ENCODE peak calls at places on chromosomes 4 and X, in four cellular contexts. V is GM12878, M is HepG2, L is K562. H is an unnamed sample.

GRCh38 chr4:154595807-154596206 is 5.3 kb upstream of the FGA start:
- DNase-seq in V (no peak), M (peak), L (no peak), H (no peak)

GRCh38 chr4:40552536-40552935 is 77.1 kb downstream of the RBM47 start:
- DNase-seq in V (no peak), M (no peak), L (no peak), H (no peak)

GRCh38 chr4:2786152-2786671 is 6.7 kb upstream of the SH3BP2 start:
- DNase-seq in V (peak), M (no peak), L (no peak), H (no peak)

GRCh38 chrX:24668111-24668510 is 21.0 kb upstream of the PCYT1B start:
- DNase-seq in V (no peak), M (no peak), L (no peak), H (peak)

GRCh38 chr4:188372051-188372450 is 232.8 kb downstream of the TRIML1 start:
- DNase-seq in V (no peak), M (no peak), L (no peak), H (no peak)

GRCh38 chr4:152729466-152729865 is 49.7 kb upstream of the TMEM154 start:
- DNase-seq in V (no peak), M (no peak), L (no peak), H (no peak)

GRCh38 chr4:124459922-124460301 is 252.6 kb downstream of the ANKRD50 start:
- DNase-seq in V (no peak), M (no peak), L (no peak), H (no peak)

GRCh38 chr4:168831919-168832745 is 177.9 kb downstream of the CBR4 start:
- DNase-seq in V (no peak), M (peak), L (peak), H (peak)

GRCh38 chrX:72100824-72101351 is 30.8 kb downstream of the RTL5 start:
- DNase-seq in V (peak), M (no peak), L (no peak), H (no peak)

GRCh38 chr4:177483271-177483670 is 41.0 kb upstream of the AGA start:
- DNase-seq in V (no peak), M (no peak), L (no peak), H (no peak)

GRCh38 chr4:30538794-30539193 is 181.4 kb upstream of the PCDH7 start:
- DNase-seq in V (no peak), M (no peak), L (no peak), H (no peak)

DNA sequence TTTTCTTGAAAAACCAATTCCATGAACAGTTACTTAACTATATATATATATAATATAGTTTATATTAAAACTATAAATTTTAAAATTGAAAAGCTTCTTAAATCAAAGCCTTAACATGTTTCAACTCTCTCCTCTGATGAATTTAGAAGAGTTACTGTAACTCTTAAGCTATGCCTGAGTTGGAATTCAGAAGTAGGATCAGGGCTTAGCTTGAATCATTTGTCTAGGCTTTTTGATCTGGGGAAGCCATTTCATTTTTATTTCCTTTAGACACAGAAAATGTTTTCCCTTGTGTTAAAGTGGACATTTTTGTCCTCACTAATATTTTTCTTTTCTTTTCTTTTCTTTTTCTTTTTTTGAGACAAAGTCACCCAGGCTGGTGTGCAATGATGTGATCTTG is 40.4 kb upstream of the PDLIM5 start:
- DNase-seq in V (no peak), M (no peak), L (no peak), H (no peak)
- TF ChIP-seq TAF1 in V (no peak), M (no peak), L (no peak), H (no peak)

GRCh38 chr4:81751531-81752291 is 280.0 kb upstream of the RASGEF1B start:
- DNase-seq in V (no peak), M (no peak), L (no peak), H (no peak)
- TF ChIP-seq NFIC in V (no peak), M (no peak), L (no peak), H (no peak)

GRCh38 chr4:116132946-116133345 is 952.4 kb downstream of the TRAM1L1 start:
- DNase-seq in V (no peak), M (no peak), L (no peak), H (no peak)
- TF ChIP-seq SMC3 in V (no peak), M (no peak), L (no peak), H (no peak)

GRCh38 chr4:119785963-119786362 is 157.4 kb upstream of the PDE5A start:
- DNase-seq in V (no peak), M (peak), L (no peak), H (no peak)

GRCh38 chr4:119783200-119783978 is 154.8 kb upstream of the PDE5A start:
- DNase-seq in V (no peak), M (no peak), L (no peak), H (no peak)

GRCh38 chr4:119781044-119781443 is 152.4 kb upstream of the PDE5A start:
- DNase-seq in V (no peak), M (no peak), L (no peak), H (no peak)
- TF ChIP-seq TAF1 in V (no peak), M (no peak), L (no peak), H (no peak)

GRCh38 chrX:22057667-22058066 is 25.5 kb downstream of the PHEX start:
- DNase-seq in V (no peak), M (no peak), L (no peak), H (no peak)
- TF ChIP-seq NFIC in V (no peak), M (no peak), L (no peak), H (no peak)

GRCh38 chrX:46865281-46865680 is 28.4 kb downstream of the RP2 start:
- DNase-seq in V (no peak), M (peak), L (no peak), H (no peak)

GRCh38 chrX:46863072-46863471 is 26.2 kb downstream of the RP2 start:
- DNase-seq in V (no peak), M (no peak), L (no peak), H (no peak)

GRCh38 chrX:46860536-46860935 is 23.7 kb downstream of the RP2 start:
- DNase-seq in V (no peak), M (peak), L (no peak), H (no peak)
- TF ChIP-seq SMC3 in V (no peak), M (no peak), L (no peak), H (no peak)

DNA sequence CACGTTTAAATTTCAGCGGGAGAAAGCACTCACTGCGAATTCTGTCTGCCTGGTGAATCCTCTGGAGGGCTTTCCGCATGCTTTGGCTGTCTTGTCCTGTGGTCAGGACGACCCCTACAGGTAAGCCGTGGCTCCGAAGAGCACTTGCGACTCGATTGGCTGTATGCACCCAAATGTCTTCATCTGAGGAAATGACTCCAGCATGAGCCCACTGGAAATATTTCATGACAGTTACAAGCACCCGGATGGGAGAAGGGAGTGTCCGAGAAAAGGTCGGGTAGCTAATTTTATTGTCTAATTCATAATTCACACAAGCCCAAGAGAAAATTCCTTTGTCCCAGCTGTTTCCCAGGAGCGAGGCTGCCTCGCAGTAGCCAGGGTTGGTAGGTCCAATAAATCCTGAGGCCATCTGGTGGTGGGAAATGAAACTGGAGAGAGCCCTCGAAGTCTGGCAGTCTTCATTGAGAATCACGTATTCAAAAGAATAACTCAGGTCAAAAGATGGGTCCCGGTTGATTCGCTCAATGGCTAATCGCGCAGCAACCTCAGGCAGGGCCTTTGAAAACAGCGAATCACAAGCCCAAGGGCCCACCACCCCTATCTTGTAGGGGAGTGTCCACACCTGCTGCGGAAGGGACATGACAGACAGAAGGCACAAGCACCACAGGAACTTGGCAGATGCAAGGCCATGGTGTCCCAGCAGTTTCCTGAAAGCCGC is 6.6 kb downstream of the GUCY2F start:
- DNase-seq in V (no peak), M (peak), L (peak), H (peak)
- TF ChIP-seq TAF1 in V (no peak), M (no peak), L (no peak), H (no peak)

GRCh38 chr4:82792912-82793649 is 5.5 kb downstream of the SCD5 start:
- DNase-seq in V (no peak), M (no peak), L (no peak), H (no peak)
- TF ChIP-seq NFIC in V (no peak), M (no peak), L (no peak), H (no peak)

GRCh38 chr4:115851918-115852766 is 738.7 kb upstream of the NDST4 start:
- DNase-seq in V (peak), M (peak), L (peak), H (peak)

GRCh38 chr4:115852767-115853091 is 739.3 kb upstream of the NDST4 start:
- DNase-seq in V (no peak), M (no peak), L (no peak), H (no peak)

DNA sequence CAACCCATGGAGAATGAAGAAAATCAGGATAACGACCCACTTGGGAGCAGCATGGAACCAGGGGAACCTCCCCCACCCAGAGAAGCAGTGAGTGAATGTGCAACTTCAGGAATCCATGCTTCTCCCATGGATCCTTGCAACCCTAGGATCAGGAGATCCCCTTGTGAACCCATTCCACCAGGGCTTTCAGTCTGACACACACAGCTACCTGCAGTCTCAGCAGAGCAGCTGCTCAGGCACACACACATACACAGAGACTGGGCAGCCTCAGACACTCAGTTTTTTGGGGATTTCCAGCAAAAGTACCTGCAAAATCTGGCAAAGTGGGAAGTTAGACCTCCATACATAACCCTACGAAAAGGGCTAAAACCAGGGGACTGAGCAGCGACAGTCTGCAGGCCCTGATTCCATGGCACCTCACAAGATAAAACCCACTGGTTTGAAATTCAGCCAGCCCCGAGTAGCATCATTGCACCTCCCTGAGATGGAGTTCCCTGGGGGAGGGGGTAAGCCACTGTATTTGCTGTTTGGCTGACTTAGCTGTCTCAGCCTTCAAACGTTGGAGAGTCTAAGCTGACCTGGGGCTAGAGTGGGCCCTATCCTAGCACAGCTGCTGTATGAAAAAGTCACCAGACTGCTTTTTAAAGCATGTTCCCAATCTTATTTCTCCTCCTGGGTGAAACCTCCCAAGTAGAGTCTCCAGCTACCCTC is 737.5 kb upstream of the NDST4 start:
- DNase-seq in V (peak), M (no peak), L (no peak), H (no peak)
- TF ChIP-seq SMC3 in V (no peak), M (no peak), L (no peak), H (no peak)